ENCODE peak calls at places on chromosomes 3 and 15, in nine cellular contexts. N, J, T, O, I, Q, V, W and P are unnamed samples.

GRCh38 chr15:31267161-31268107 is 59.2 kb upstream of the KLF13 start:
- DNase-seq in W (no peak), T (no peak), V (peak), N (no peak), I (no peak), O (no peak), Q (no peak), J (no peak), P (no peak)

GRCh38 chr3:112104774-112105173 is 18.6 kb downstream of the C3orf52 start:
- DNase-seq in T (no peak), Q (no peak), W (no peak), V (no peak), I (no peak), O (no peak), N (no peak), J (no peak), P (no peak)

GRCh38 chr3:68832680-68833079 is 99.7 kb downstream of the TAFA4 start:
- DNase-seq in T (no peak), Q (no peak), N (no peak), J (no peak), I (no peak), V (no peak), O (no peak), W (no peak), P (no peak)

GRCh38 chr15:66483131-66483566 is 14.4 kb downstream of the SNAPC5 start:
- DNase-seq in Q (no peak), I (peak), V (no peak), W (no peak), T (no peak), J (peak), O (no peak), N (peak), P (peak)

GRCh38 chr3:70882104-70882503 is 569.7 kb upstream of the MDFIC2 start:
- DNase-seq in T (no peak), N (no peak), W (no peak), I (peak), J (no peak), Q (no peak), V (no peak), O (no peak), P (no peak)

GRCh38 chr15:39302936-39303335 is 277.9 kb upstream of the THBS1 start:
- DNase-seq in W (no peak), N (peak), Q (no peak), V (no peak), T (no peak), I (no peak), J (no peak), O (no peak), P (no peak)

GRCh38 chr3:127959873-127960272 is 44.8 kb downstream of the KBTBD12 start:
- DNase-seq in J (no peak), W (no peak), O (peak), N (no peak), V (no peak), Q (no peak), T (no peak), I (peak), P (no peak)

GRCh38 chr15:25391971-25392733 is 46.7 kb downstream of the UBE3A start:
- DNase-seq in V (no peak), Q (no peak), I (peak), W (no peak), J (no peak), T (no peak), O (no peak), N (peak), P (peak)

GRCh38 chr3:45497963-45498362 is 96.6 kb upstream of the LIMD1 start:
- DNase-seq in W (peak), I (peak), N (peak), J (no peak), Q (no peak), V (no peak), T (no peak), O (no peak), P (no peak)

GRCh38 chr15:38035701-38036100 is 101.3 kb downstream of the TMCO5A start:
- DNase-seq in N (no peak), O (no peak), W (no peak), J (no peak), Q (no peak), T (no peak), I (no peak), V (no peak), P (peak)

GRCh38 chr3:160695906-160696305 is 18.9 kb downstream of the ARL14 start:
- DNase-seq in I (no peak), V (no peak), O (no peak), Q (no peak), N (no peak), T (no peak), J (no peak), W (no peak), P (peak)

GRCh38 chr3:11632564-11632963 is 11.2 kb downstream of the VGLL4 start:
- DNase-seq in J (no peak), T (no peak), O (no peak), V (no peak), W (no peak), N (no peak), Q (no peak), I (no peak), P (no peak)

GRCh38 chr15:32132850-32133249 is 102.5 kb downstream of the CHRNA7 start:
- DNase-seq in I (no peak), O (no peak), T (no peak), J (no peak), Q (no peak), W (no peak), V (no peak), N (no peak), P (no peak)

GRCh38 chr3:29065211-29065785 is 215.6 kb upstream of the RBMS3 start:
- DNase-seq in T (no peak), O (peak), Q (no peak), J (peak), W (no peak), I (peak), N (peak), V (peak), P (peak)

GRCh38 chr3:105431171-105431570 is 64.5 kb downstream of the ALCAM start:
- DNase-seq in Q (no peak), J (no peak), I (no peak), N (no peak), V (no peak), W (no peak), T (no peak), O (no peak), P (no peak)

GRCh38 chr15:58241872-58242271 is 103.7 kb downstream of the AQP9 start:
- DNase-seq in V (no peak), T (no peak), I (no peak), O (no peak), Q (no peak), J (no peak), W (no peak), N (peak), P (peak)

GRCh38 chr3:179107617-179108016 is 36.0 kb upstream of the ZMAT3 start:
- DNase-seq in T (no peak), N (no peak), J (no peak), Q (no peak), O (no peak), I (no peak), V (no peak), W (no peak), P (no peak)
- TF ChIP-seq CTCF in T (no peak), N (no peak), J (no peak), Q (no peak), O (no peak), I (no peak), V (no peak), W (no peak), P (no peak)

DNA sequence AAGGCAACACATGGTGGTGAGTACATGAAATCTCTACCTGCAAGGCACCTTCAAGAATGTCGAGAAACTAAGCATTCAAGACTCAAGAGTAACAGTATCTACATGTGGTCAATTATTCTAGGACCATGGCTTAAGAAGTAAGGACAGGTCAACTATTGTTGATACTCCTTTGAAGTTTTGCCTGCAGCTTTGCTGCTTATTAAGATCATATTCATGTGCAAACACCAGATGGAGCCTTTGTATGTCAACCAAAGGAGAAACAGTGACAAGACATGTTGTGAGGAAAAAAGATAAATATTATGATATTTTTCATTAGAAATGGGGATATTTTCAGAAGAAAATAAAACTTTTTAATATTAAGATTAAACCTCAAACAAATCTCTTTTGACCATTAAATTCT is 52.3 kb upstream of the FGF7 start:
- DNase-seq in V (no peak), J (no peak), I (peak), N (peak), Q (peak), O (no peak), T (no peak), W (no peak), P (peak)
- TF ChIP-seq CTCF in V (no peak), J (no peak), I (no peak), N (peak), Q (peak), O (no peak), T (no peak), W (no peak), P (peak)

GRCh38 chr3:123656241-123656640 is 71.4 kb upstream of the HACD2 start:
- DNase-seq in O (no peak), Q (no peak), W (no peak), I (no peak), V (no peak), N (no peak), J (no peak), T (no peak), P (no peak)

GRCh38 chr3:123657111-123657510 is 72.3 kb upstream of the HACD2 start:
- DNase-seq in V (no peak), J (no peak), T (no peak), I (no peak), Q (no peak), O (no peak), W (no peak), N (no peak), P (no peak)

GRCh38 chr3:123655400-123655799 is 70.5 kb upstream of the HACD2 start:
- DNase-seq in I (no peak), O (no peak), J (no peak), N (peak), V (peak), W (no peak), Q (no peak), T (no peak), P (no peak)

GRCh38 chr3:123657578-123657977 is 72.7 kb upstream of the HACD2 start:
- DNase-seq in O (no peak), I (no peak), N (peak), J (no peak), Q (no peak), V (no peak), W (no peak), T (no peak), P (no peak)

GRCh38 chr3:123656691-123657090 is 71.8 kb upstream of the HACD2 start:
- DNase-seq in J (no peak), W (no peak), T (no peak), V (no peak), Q (peak), I (no peak), N (no peak), O (peak), P (no peak)
- TF ChIP-seq CTCF in J (peak), W (no peak), T (no peak), V (no peak), Q (peak), I (peak), N (no peak), O (peak), P (peak)

GRCh38 chr15:48281674-48282073 is 49.6 kb upstream of the DUT start:
- DNase-seq in V (no peak), I (no peak), O (no peak), N (no peak), J (no peak), W (no peak), Q (no peak), T (no peak), P (no peak)
- TF ChIP-seq CTCF in V (no peak), I (peak), O (peak), N (no peak), J (no peak), W (no peak), Q (no peak), T (no peak), P (peak)

DNA sequence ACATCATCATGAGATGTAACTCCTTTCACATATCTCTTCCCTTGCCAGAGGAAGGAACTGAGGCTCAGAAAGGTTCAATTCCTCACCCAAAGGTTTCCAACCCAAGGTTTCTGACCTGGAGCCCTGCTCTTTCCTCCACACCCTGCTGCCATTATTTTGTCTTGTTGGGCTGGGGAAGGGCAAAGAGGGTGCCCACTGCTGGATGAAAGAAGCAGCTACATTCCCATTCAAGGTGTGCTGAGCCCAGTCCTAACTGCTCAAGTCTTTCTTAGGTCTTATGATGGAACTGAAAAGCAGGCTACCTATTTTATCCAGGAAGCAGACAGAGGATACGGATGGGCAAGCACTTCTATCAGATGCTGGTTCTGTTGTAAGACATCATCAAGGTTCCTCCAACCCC is 258.0 kb upstream of the CTDSPL start:
- DNase-seq in N (no peak), T (no peak), V (no peak), W (no peak), J (no peak), O (no peak), I (no peak), Q (no peak), P (no peak)
- TF ChIP-seq CTCF in N (peak), T (no peak), V (no peak), W (no peak), J (no peak), O (peak), I (no peak), Q (no peak), P (no peak)

GRCh38 chr3:9831253-9831652 is 12.6 kb downstream of the RPUSD3 start:
- DNase-seq in W (no peak), T (no peak), J (no peak), Q (no peak), O (no peak), V (no peak), I (no peak), N (no peak), P (no peak)

GRCh38 chr3:9838856-9839255 is 5.0 kb downstream of the RPUSD3 start:
- DNase-seq in T (no peak), N (no peak), O (no peak), J (no peak), I (no peak), V (no peak), W (no peak), Q (no peak), P (no peak)

GRCh38 chr3:9837701-9838582 is 5.9 kb downstream of the RPUSD3 start:
- DNase-seq in I (no peak), J (no peak), Q (no peak), V (no peak), W (no peak), N (no peak), O (no peak), T (no peak), P (no peak)

GRCh38 chr3:9833078-9833477 is 10.7 kb downstream of the RPUSD3 start:
- DNase-seq in J (no peak), Q (no peak), V (no peak), I (no peak), W (no peak), T (no peak), O (no peak), N (no peak), P (no peak)

GRCh38 chr3:9834520-9835380 is 9.1 kb downstream of the RPUSD3 start:
- DNase-seq in Q (no peak), I (no peak), J (no peak), T (no peak), V (no peak), N (no peak), W (no peak), O (no peak), P (no peak)
- TF ChIP-seq CTCF in Q (no peak), I (no peak), J (no peak), T (no peak), V (no peak), N (no peak), W (no peak), O (no peak), P (no peak)